ENCODE peak calls at places on chromosomes 3 and 15, in five cellular contexts. S is astrocyte, P is neural progenitor cell, V is endothelial cell of umbilical vein, Y is mammary epithelial cell. U is an unnamed sample.

GRCh38 chr3:192155194-192155593 is 572.1 kb downstream of the FGF12 start:
- DNase-seq in S (no peak), P (no peak), V (no peak), Y (no peak), U (no peak)

GRCh38 chr3:126284258-126284904 is 72.8 kb downstream of the KLF15 start:
- DNase-seq in S (peak; percentile 54), P (no peak), V (no peak), Y (peak; percentile 92), U (no peak)

GRCh38 chr3:29585368-29585767 is 304.5 kb downstream of the RBMS3 start:
- DNase-seq in S (no peak), P (no peak), V (no peak), Y (peak; percentile 7), U (no peak)

GRCh38 chr3:78666458-78666800 is 1101.4 kb downstream of the ROBO1 start:
- DNase-seq in S (peak; percentile 74), P (no peak), V (no peak), Y (peak; percentile 78), U (no peak)

GRCh38 chr15:98997755-98998154 is 9.8 kb downstream of the PGPEP1L start:
- DNase-seq in S (no peak), P (no peak), V (no peak), Y (no peak), U (no peak)

GRCh38 chr3:148951599-148952361 is 39.6 kb upstream of the GYG1 start:
- DNase-seq in S (no peak), P (no peak), V (no peak), Y (no peak), U (no peak)

GRCh38 chr3:45026038-45026437 is at the start of gene CLEC3B:
- DNase-seq in S (peak; percentile 78), P (no peak), V (peak; percentile 72), Y (no peak), U (no peak)

GRCh38 chr3:65146149-65146548 is 458.3 kb upstream of the ADAMTS9 start:
- DNase-seq in S (peak; percentile 67), P (peak; percentile 3), V (no peak), Y (peak; percentile 100), U (no peak)

GRCh38 chr3:138118863-138119766 is 3.7 kb upstream of the DZIP1L start:
- DNase-seq in S (peak; percentile 34), P (peak; percentile 77), V (peak; percentile 77), Y (peak; percentile 67), U (peak; percentile 80)

GRCh38 chr3:13835246-13835645 is 44.6 kb downstream of the WNT7A start:
- DNase-seq in S (no peak), P (no peak), V (no peak), Y (no peak), U (no peak)

GRCh38 chr3:197734667-197735318 is 1.9 kb downstream of the RUBCN start:
- DNase-seq in S (no peak), P (no peak), V (no peak), Y (no peak), U (peak; percentile 97)

GRCh38 chr3:184687363-184688049 is 24.4 kb downstream of the MAGEF1 start:
- DNase-seq in S (no peak), P (no peak), V (no peak), Y (no peak), U (no peak)

GRCh38 chr3:159252772-159253384 is 451.0 kb downstream of the MFSD1 start:
- DNase-seq in S (peak; percentile 58), P (peak; percentile 52), V (peak; percentile 80), Y (peak; percentile 48), U (peak; percentile 83)

GRCh38 chr15:36903922-36904479 is 196.3 kb downstream of the MEIS2 start:
- DNase-seq in S (peak; percentile 49), P (no peak), V (no peak), Y (peak; percentile 89), U (no peak)

GRCh38 chr3:187661267-187661666 is 8.9 kb downstream of the SST start:
- DNase-seq in S (no peak), P (no peak), V (no peak), Y (peak; percentile 18), U (no peak)

GRCh38 chr3:84125201-84125721 is 833.5 kb upstream of the CADM2 start:
- DNase-seq in S (no peak), P (no peak), V (no peak), Y (no peak), U (no peak)

GRCh38 chr15:85897818-85898717 is 103.3 kb upstream of the KLHL25 start:
- DNase-seq in S (no peak), P (peak; percentile 78), V (no peak), Y (no peak), U (no peak)

GRCh38 chr15:79184465-79184892 is 93.9 kb upstream of the RASGRF1 start:
- DNase-seq in S (peak; percentile 20), P (peak; percentile 89), V (peak; percentile 56), Y (peak; percentile 42), U (peak; percentile 93)

GRCh38 chr15:29410342-29410741 is 140.7 kb upstream of the NSMCE3 start:
- DNase-seq in S (no peak), P (no peak), V (no peak), Y (no peak), U (no peak)

GRCh38 chr3:105359098-105359762 is 7.5 kb upstream of the ALCAM start:
- DNase-seq in S (peak; percentile 88), P (no peak), V (peak; percentile 69), Y (peak; percentile 59), U (no peak)

GRCh38 chr15:97875513-97876285 is 84.8 kb upstream of the ARRDC4 start:
- DNase-seq in S (no peak), P (no peak), V (no peak), Y (no peak), U (no peak)

GRCh38 chr3:2452249-2452648 is 353.6 kb downstream of the CNTN4 start:
- DNase-seq in S (no peak), P (no peak), V (no peak), Y (no peak), U (no peak)

GRCh38 chr3:171260899-171261298 is 199.3 kb downstream of the TNIK start:
- DNase-seq in S (no peak), P (no peak), V (no peak), Y (no peak), U (no peak)

GRCh38 chr3:171260430-171260829 is 199.8 kb downstream of the TNIK start:
- DNase-seq in S (no peak), P (no peak), V (no peak), Y (no peak), U (no peak)

GRCh38 chr3:171256445-171257250 is 203.6 kb downstream of the TNIK start:
- DNase-seq in S (peak; percentile 18), P (no peak), V (peak; percentile 43), Y (peak; percentile 21), U (no peak)

GRCh38 chr3:171257251-171258179 is 202.7 kb downstream of the TNIK start:
- DNase-seq in S (peak; percentile 82), P (no peak), V (no peak), Y (no peak), U (no peak)

GRCh38 chr3:171258316-171258715 is 201.9 kb downstream of the TNIK start:
- DNase-seq in S (peak; percentile 28), P (no peak), V (no peak), Y (peak; percentile 14), U (no peak)
- H3K4me2 ChIP-seq in S (no peak overlapping the region), P (no peak overlapping the region), V (no peak overlapping the region), Y (no peak overlapping the region), U (no peak overlapping the region)

GRCh38 chr3:49163609-49164008 is 2.5 kb downstream of the CCDC71 start:
- DNase-seq in S (no peak), P (no peak), V (no peak), Y (no peak), U (no peak)
- H3K27ac ChIP-seq in S (no peak overlapping the region), P (no peak overlapping the region), V (no peak overlapping the region), Y (no peak overlapping the region), U (no peak overlapping the region)

DNA sequence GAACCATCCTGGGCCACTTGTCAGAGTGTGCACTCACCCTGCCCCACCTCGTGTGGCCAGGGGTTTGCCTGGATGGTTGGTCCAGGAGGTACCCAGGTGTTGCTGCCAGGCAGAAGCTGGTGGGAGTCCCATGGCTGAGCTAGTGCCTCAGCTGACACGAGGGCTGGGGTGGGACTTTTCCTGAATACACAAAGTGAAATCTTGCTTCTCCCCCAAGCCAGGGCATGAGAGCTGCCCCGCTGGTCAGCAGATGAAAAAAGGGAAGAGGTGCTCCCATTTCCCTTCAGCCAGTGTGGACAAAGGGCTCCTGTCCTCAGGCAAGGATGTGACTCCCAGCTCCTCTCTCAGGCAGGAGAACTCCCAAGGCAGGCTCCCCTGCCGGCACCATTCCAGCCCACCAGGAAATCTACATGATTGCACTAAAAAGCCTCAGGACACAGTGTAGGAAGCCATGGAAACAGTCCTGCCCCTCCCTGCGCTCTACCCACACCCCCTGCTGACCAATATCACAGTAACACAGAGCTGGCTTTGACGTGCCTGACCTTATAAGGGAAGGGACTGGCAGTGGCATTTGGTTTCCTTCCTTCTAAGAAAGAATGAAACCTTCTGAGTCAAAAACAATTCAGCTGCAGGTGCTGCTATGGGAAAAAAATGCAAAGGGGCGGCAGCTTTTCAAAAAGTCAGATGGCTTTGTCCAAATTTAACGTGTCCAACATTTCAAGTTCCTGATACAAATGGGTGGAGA is 33.9 kb downstream of the MYO5C start:
- DNase-seq in S (peak; percentile 90), P (peak; percentile 89), V (peak; percentile 95), Y (peak; percentile 90), U (no peak)
- H3K9ac ChIP-seq in S (peak overlapping the region; percentile 45), P (no peak overlapping the region), V (peak overlapping the region; percentile 1), Y (no peak overlapping the region), U (no peak overlapping the region)

GRCh38 chr3:134650431-134651346 is at the start of gene KY:
- DNase-seq in S (peak; percentile 31), P (peak; percentile 77), V (no peak), Y (peak; percentile 22), U (no peak)
- H3K4me2 ChIP-seq in S (peak within 1 kb of the TSS; percentile 91), P (peak within 1 kb of the TSS; percentile 87), V (no peak within 1 kb of the TSS), Y (peak within 1 kb of the TSS; percentile 86), U (no peak within 1 kb of the TSS)

GRCh38 chr15:44328135-44328534 is 39.6 kb downstream of the GOLM2 start:
- DNase-seq in S (no peak), P (no peak), V (no peak), Y (no peak), U (no peak)
- H3K27ac ChIP-seq in S (no peak overlapping the region), P (no peak overlapping the region), V (no peak overlapping the region), Y (no peak overlapping the region), U (no peak overlapping the region)

GRCh38 chr3:135991621-135992020 is 26.1 kb downstream of the PPP2R3A start:
- DNase-seq in S (peak; percentile 39), P (no peak), V (peak; percentile 86), Y (no peak), U (no peak)
- H3K9ac ChIP-seq in S (peak overlapping the region; percentile 79), P (no peak overlapping the region), V (peak overlapping the region; percentile 84), Y (peak overlapping the region; percentile 52), U (no peak overlapping the region)

DNA sequence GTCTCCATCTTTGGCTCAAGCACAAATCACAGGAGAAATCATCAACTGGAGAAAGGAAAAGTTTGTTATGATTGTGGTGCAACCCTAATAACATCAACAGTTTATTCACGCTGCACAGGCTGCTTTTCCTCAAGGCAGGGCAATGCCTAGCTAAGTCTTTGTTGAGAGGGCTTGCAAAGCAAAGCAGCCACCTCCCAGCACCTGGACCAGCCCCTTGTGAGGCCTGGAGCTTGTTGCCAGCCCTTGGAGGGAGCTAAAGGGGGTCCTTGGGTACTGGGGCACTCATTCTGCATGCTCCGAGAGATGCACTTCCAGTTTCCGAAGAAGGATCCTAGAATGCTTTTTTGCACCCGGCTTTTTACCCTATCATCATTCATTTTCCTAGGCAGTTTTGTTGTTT is 288.2 kb downstream of the CLSTN2 start:
- DNase-seq in S (no peak), P (no peak), V (no peak), Y (no peak), U (no peak)
- H3K4me2 ChIP-seq in S (peak overlapping the region; percentile 66), P (no peak overlapping the region), V (no peak overlapping the region), Y (peak overlapping the region; percentile 17), U (no peak overlapping the region)

GRCh38 chr3:20040476-20041196 is 390 bp downstream of the KAT2B start:
- DNase-seq in S (peak; percentile 63), P (peak; percentile 94), V (peak; percentile 54), Y (peak; percentile 67), U (peak; percentile 88)
- H3K27ac ChIP-seq in S (no peak overlapping the region), P (peak overlapping the region; percentile 86), V (no peak overlapping the region), Y (peak overlapping the region; percentile 19), U (peak overlapping the region; percentile 80)

GRCh38 chr3:153293222-153293621 is 131.2 kb downstream of the RAP2B start:
- DNase-seq in S (peak; percentile 58), P (no peak), V (no peak), Y (peak; percentile 88), U (no peak)
- H3K9ac ChIP-seq in S (no peak overlapping the region), P (no peak overlapping the region), V (no peak overlapping the region), Y (peak overlapping the region; percentile 40), U (no peak overlapping the region)

U was measured in Karpas-422.